ENCODE peak calls at places on chromosomes 11 and 22, in four cellular contexts. K is cardiac septum, P is GM03348, M is LoVo. Z is an unnamed sample.

GRCh38 chr11:34600339-34601084 is 20.4 kb upstream of the EHF start:
- DNase-seq in M (peak; percentile 86), K (no peak), P (no peak), Z (peak; percentile 76)

GRCh38 chr22:29145321-29146072 is 60.2 kb upstream of the EMID1 start:
- DNase-seq in K (peak; percentile 72), M (no peak), P (no peak), Z (no peak)

GRCh38 chr11:112537846-112538330 is 277.2 kb upstream of the PLET1 start:
- DNase-seq in P (no peak), K (no peak), M (no peak), Z (no peak)

GRCh38 chr11:2770556-2771301 is 70.9 kb upstream of the KCNQ1OT1 start:
- DNase-seq in K (peak; percentile 72), P (no peak), M (no peak), Z (peak; percentile 48)

GRCh38 chr11:128733440-128734115 is 39.7 kb downstream of the FLI1 start:
- DNase-seq in K (no peak), P (no peak), M (no peak), Z (no peak)

GRCh38 chr11:45722144-45722543 is 56.7 kb upstream of the CHST1 start:
- DNase-seq in M (no peak), P (no peak), K (no peak), Z (no peak)

GRCh38 chr11:70606951-70607330 is 208.6 kb downstream of the CTTN start:
- DNase-seq in K (no peak), P (no peak), M (no peak), Z (no peak)

GRCh38 chr22:33455036-33455435 is 396.9 kb upstream of the SYN3 start:
- DNase-seq in P (no peak), K (no peak), M (no peak), Z (no peak)

GRCh38 chr22:49229483-49230193 is 598.0 kb downstream of the BRD1 start:
- DNase-seq in K (peak; percentile 56), P (no peak), M (no peak), Z (no peak)

GRCh38 chr11:73493838-73494598 is 103.9 kb downstream of the FAM168A start:
- DNase-seq in M (peak; percentile 23), P (peak; percentile 80), K (no peak), Z (no peak)

GRCh38 chr22:33247758-33248157 is 189.6 kb upstream of the SYN3 start:
- DNase-seq in M (no peak), P (no peak), K (no peak), Z (no peak)